ENCODE peak calls at places on chromosomes 4 and X, in seven cellular contexts. D is fibroblast of lung, L is cardiac fibroblast, G is fibroblast of mammary gland, K is fibroblast of pulmonary artery, C is endothelial cell of umbilical vein, V is colonic mucosa. Y is an unnamed sample.

GRCh38 chr4:187128226-187128625 is 404.6 kb upstream of the FAT1 start:
- DNase-seq in D (peak; percentile 82), L (no peak), G (no peak), K (peak; percentile 24), C (no peak), V (no peak), Y (no peak)

GRCh38 chr4:14539246-14539645 is 463.0 kb upstream of the CPEB2 start:
- DNase-seq in D (no peak), L (no peak), G (no peak), K (no peak), C (no peak), V (no peak), Y (no peak)

GRCh38 chr4:84639143-84639542 is 56.2 kb downstream of the CDS1 start:
- DNase-seq in D (no peak), L (no peak), G (no peak), K (no peak), C (no peak), V (no peak), Y (no peak)

GRCh38 chr4:137359691-137360315 is 172.5 kb downstream of the PCDH18 start:
- DNase-seq in D (peak; percentile 33), L (peak; percentile 40), G (peak; percentile 72), K (no peak), C (no peak), V (no peak), Y (peak; percentile 70)

GRCh38 chr4:52912608-52913007 is 50.5 kb downstream of the RASL11B start:
- DNase-seq in D (peak; percentile 44), L (peak; percentile 47), G (peak; percentile 78), K (peak; percentile 38), C (no peak), V (no peak), Y (peak; percentile 64)

GRCh38 chr4:146032234-146032860 is 93.7 kb upstream of the ZNF827 start:
- DNase-seq in D (no peak), L (no peak), G (no peak), K (no peak), C (no peak), V (peak; percentile 26), Y (no peak)

GRCh38 chr4:44446801-44447562 is 1.6 kb downstream of the KCTD8 start:
- DNase-seq in D (no peak), L (peak; percentile 0), G (no peak), K (no peak), C (no peak), V (peak; percentile 16), Y (no peak)

GRCh38 chr4:101921370-101921769 is 130.8 kb downstream of the BANK1 start:
- DNase-seq in D (no peak), L (no peak), G (no peak), K (no peak), C (no peak), V (no peak), Y (no peak)

GRCh38 chr4:99821918-99822503 is 5.4 kb downstream of the DAPP1 start:
- DNase-seq in D (no peak), L (no peak), G (no peak), K (no peak), C (no peak), V (no peak), Y (no peak)

GRCh38 chr4:147773261-147774184 is 41.6 kb downstream of the ARHGAP10 start:
- DNase-seq in D (peak; percentile 74), L (peak; percentile 51), G (peak; percentile 74), K (peak; percentile 51), C (peak; percentile 68), V (no peak), Y (peak; percentile 66)

GRCh38 chr4:151310124-151310728 is 15.2 kb downstream of the SH3D19 start:
- DNase-seq in D (no peak), L (no peak), G (no peak), K (no peak), C (no peak), V (no peak), Y (no peak)

GRCh38 chr4:48315728-48316630 is 25.4 kb upstream of the SLAIN2 start:
- DNase-seq in D (peak; percentile 68), L (peak; percentile 83), G (peak; percentile 80), K (peak; percentile 83), C (peak; percentile 64), V (peak; percentile 46), Y (peak; percentile 84)

GRCh38 chrX:135632353-135632752 is 81.1 kb upstream of the CT45A1 start:
- DNase-seq in D (no peak), L (peak; percentile 5), G (no peak), K (no peak), C (no peak), V (no peak), Y (no peak)

GRCh38 chrX:24574743-24575142 is 72.4 kb downstream of the PCYT1B start:
- DNase-seq in D (no peak), L (no peak), G (no peak), K (no peak), C (no peak), V (no peak), Y (no peak)

GRCh38 chr4:151990201-151990600 is 229.4 kb upstream of the GATB start:
- DNase-seq in D (peak; percentile 92), L (no peak), G (peak; percentile 63), K (no peak), C (no peak), V (no peak), Y (peak; percentile 54)

GRCh38 chr4:153233761-153234371 is 29.6 kb downstream of the TRIM2 start:
- DNase-seq in D (peak; percentile 97), L (peak; percentile 89), G (peak; percentile 98), K (peak; percentile 88), C (peak; percentile 31), V (peak; percentile 38), Y (peak; percentile 96)

GRCh38 chr4:154364012-154364863 is 127.4 kb downstream of the DCHS2 start:
- DNase-seq in D (no peak), L (no peak), G (peak; percentile 24), K (no peak), C (no peak), V (no peak), Y (no peak)

GRCh38 chr4:121696140-121696640 is 590 bp downstream of the ANXA5 start:
- DNase-seq in D (peak; percentile 85), L (peak; percentile 87), G (peak; percentile 86), K (peak; percentile 87), C (peak; percentile 69), V (peak; percentile 77), Y (peak; percentile 91)

GRCh38 chrX:10636337-10636736 is 16.0 kb upstream of the MID1 start:
- DNase-seq in D (peak; percentile 55), L (peak; percentile 76), G (peak; percentile 74), K (peak; percentile 79), C (peak; percentile 73), V (peak; percentile 25), Y (peak; percentile 76)

GRCh38 chr4:52234539-52235174 is 183.6 kb downstream of the SPATA18 start:
- DNase-seq in D (no peak), L (peak; percentile 49), G (peak; percentile 69), K (peak; percentile 50), C (peak; percentile 25), V (no peak), Y (peak; percentile 51)

GRCh38 chrX:8242431-8242830 is 71.4 kb upstream of the VCX2 start:
- DNase-seq in D (peak; percentile 60), L (peak; percentile 16), G (no peak), K (peak; percentile 1), C (no peak), V (no peak), Y (no peak)

GRCh38 chrX:5898463-5898862 is 330.2 kb downstream of the NLGN4X start:
- DNase-seq in D (peak; percentile 15), L (no peak), G (no peak), K (no peak), C (no peak), V (no peak), Y (no peak)

GRCh38 chr4:151627491-151627890 is 133.3 kb downstream of the GATB start:
- DNase-seq in D (peak; percentile 18), L (no peak), G (peak; percentile 45), K (peak; percentile 14), C (no peak), V (no peak), Y (peak; percentile 32)

GRCh38 chrX:69361286-69361926 is 142.7 kb upstream of the NALF2 start:
- DNase-seq in D (peak; percentile 8), L (peak; percentile 75), G (peak; percentile 46), K (peak; percentile 48), C (no peak), V (no peak), Y (peak; percentile 60)

GRCh38 chrX:125210146-125210545 is 109.5 kb upstream of the TEX13C start:
- DNase-seq in D (no peak), L (no peak), G (no peak), K (no peak), C (no peak), V (no peak), Y (no peak)

GRCh38 chrX:106615041-106615440 is 3.3 kb downstream of the RADX start:
- DNase-seq in D (peak; percentile 17), L (no peak), G (no peak), K (no peak), C (no peak), V (no peak), Y (no peak)

GRCh38 chr4:56821394-56822263 is at the start of gene SPINK2:
- DNase-seq in D (no peak), L (no peak), G (no peak), K (no peak), C (no peak), V (peak; percentile 64), Y (no peak)

DNA sequence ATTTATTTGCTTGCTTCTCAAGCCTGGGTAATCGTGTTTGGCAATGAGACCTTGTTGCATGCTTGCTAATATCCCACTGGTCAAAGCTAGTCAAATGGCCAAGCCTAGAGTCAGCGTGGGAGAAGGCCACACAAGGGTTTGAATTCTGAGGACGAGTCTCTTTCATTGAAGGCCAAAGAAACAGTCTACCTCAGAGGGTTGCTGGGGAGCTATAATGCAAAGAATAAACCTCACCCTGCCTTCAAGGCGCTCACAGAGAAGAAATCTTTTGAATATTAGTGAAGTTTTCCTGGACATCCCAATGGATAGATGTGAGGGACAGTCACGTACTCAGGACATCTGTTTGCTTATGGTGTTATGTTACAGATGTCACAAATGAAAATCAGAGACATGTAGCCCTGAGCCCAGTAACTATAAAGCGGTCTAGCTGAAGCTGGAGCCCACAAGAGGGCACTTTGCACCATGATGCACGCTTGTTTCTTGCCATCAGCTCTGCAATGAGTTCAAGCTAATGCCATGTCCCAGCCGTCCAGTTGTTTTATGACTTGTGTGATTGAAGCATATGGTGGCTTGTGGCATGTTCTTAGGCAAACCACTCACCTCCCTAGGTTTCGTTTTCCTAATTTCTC is 1.1 kb upstream of the TLR3 start:
- DNase-seq in D (peak; percentile 28), L (peak; percentile 75), G (peak; percentile 57), K (peak; percentile 68), C (peak; percentile 68), V (peak; percentile 66), Y (peak; percentile 63)
- TF ChIP-seq CTCF in D (peak; percentile 69), L (peak; percentile 45), G (peak; percentile 44), K (peak; percentile 50), C (peak; percentile 52), V (peak; percentile 49), Y (peak; percentile 62)

GRCh38 chr4:74109116-74109791 is 10.3 kb upstream of the CXCL2 start:
- DNase-seq in D (peak; percentile 97), L (peak; percentile 97), G (peak; percentile 99), K (peak; percentile 98), C (peak; percentile 93), V (peak; percentile 56), Y (peak; percentile 99)
- H3K4me3 ChIP-seq in D (no peak overlapping the region), L (no peak overlapping the region), G (peak overlapping the region; percentile 6), K (peak overlapping the region; percentile 18), C (no peak overlapping the region), V (no peak overlapping the region), Y (no peak overlapping the region)

GRCh38 chr4:157291071-157291470 is 70.5 kb downstream of the GRIA2 start:
- DNase-seq in D (no peak), L (peak; percentile 1), G (peak; percentile 10), K (no peak), C (no peak), V (no peak), Y (no peak)
- TF ChIP-seq CTCF in D (no peak), L (no peak), G (peak; percentile 12), K (no peak), C (no peak), V (no peak), Y (no peak)

GRCh38 chr4:5050520-5050955 is 742 bp upstream of the STK32B start:
- DNase-seq in D (peak; percentile 74), L (peak; percentile 82), G (peak; percentile 77), K (peak; percentile 78), C (peak; percentile 69), V (peak; percentile 56), Y (peak; percentile 79)
- H3K4me3 ChIP-seq in D (peak overlapping the region; percentile 46), L (peak overlapping the region; percentile 52), G (peak overlapping the region; percentile 41), K (peak overlapping the region; percentile 51), C (peak overlapping the region; percentile 45), V (peak overlapping the region; percentile 31), Y (peak overlapping the region; percentile 69)

Y was measured in fibroblast of the aortic adventitia.